ENCODE peak calls at places on chromosomes 4 and X, in seven cellular contexts. Z is H1, I is HCT116, T is SK-N-SH, P is GM12878, B is K562, V is HepG2. O is an unnamed sample.
A peak's percentile ranks its signal among the peaks of the same experiment; 100 is the strongest.

GRCh38 chr4:127783026-127783769 is 1.1 kb downstream of the HSPA4L start:
- DNase-seq in Z (peak; percentile 48), I (peak; percentile 24), T (peak; percentile 46), P (no peak), B (peak; percentile 65), V (peak; percentile 77), O (no peak)

GRCh38 chrX:28126886-28127285 is 145.6 kb upstream of the DCAF8L1 start:
- DNase-seq in Z (no peak), I (no peak), T (no peak), P (no peak), B (no peak), V (no peak), O (no peak)

GRCh38 chrX:155048997-155049619 is 21.8 kb downstream of the CMC4 start:
- DNase-seq in Z (peak; percentile 68), I (no peak), T (peak; percentile 39), P (no peak), B (peak; percentile 58), V (peak; percentile 35), O (no peak)

GRCh38 chr4:124635331-124635730 is 77.2 kb downstream of the ANKRD50 start:
- DNase-seq in Z (no peak), I (no peak), T (no peak), P (no peak), B (no peak), V (no peak), O (no peak)

GRCh38 chr4:41913509-41913908 is 21.7 kb upstream of the TMEM33 start:
- DNase-seq in Z (no peak), I (peak; percentile 51), T (no peak), P (no peak), B (no peak), V (no peak), O (no peak)

GRCh38 chr4:6771229-6771671 is 11.3 kb upstream of the KIAA0232 start:
- DNase-seq in Z (no peak), I (no peak), T (no peak), P (no peak), B (no peak), V (no peak), O (no peak)

GRCh38 chrX:25650216-25650615 is 487.9 kb upstream of the MAGEB18 start:
- DNase-seq in Z (no peak), I (no peak), T (no peak), P (no peak), B (no peak), V (no peak), O (no peak)

GRCh38 chrX:108090474-108091265 is 672 bp downstream of the PSMD10 start:
- DNase-seq in Z (no peak), I (no peak), T (no peak), P (no peak), B (no peak), V (peak; percentile 13), O (no peak)

GRCh38 chrX:33133320-33133719 is 78.0 kb downstream of the DMD start:
- DNase-seq in Z (no peak), I (no peak), T (no peak), P (no peak), B (no peak), V (no peak), O (no peak)

GRCh38 chr4:134691915-134692314 is 490.3 kb upstream of the PABPC4L start:
- DNase-seq in Z (no peak), I (no peak), T (no peak), P (no peak), B (no peak), V (no peak), O (no peak)

GRCh38 chr4:108635070-108635655 is 14.8 kb downstream of the RPL34 start:
- DNase-seq in Z (no peak), I (no peak), T (no peak), P (no peak), B (no peak), V (no peak), O (no peak)

GRCh38 chrX:100731441-100732281 is at the start of gene SYTL4:
- DNase-seq in Z (peak; percentile 53), I (peak; percentile 7), T (peak; percentile 60), P (no peak), B (peak; percentile 38), V (no peak), O (no peak)

GRCh38 chrX:1673337-1673736 is 58.5 kb downstream of the ASMT start:
- DNase-seq in Z (peak; percentile 79), I (peak; percentile 46), T (peak; percentile 29), P (no peak), B (peak; percentile 19), V (peak; percentile 27), O (peak; percentile 25)

GRCh38 chr4:125360727-125361126 is 46.0 kb downstream of the FAT4 start:
- DNase-seq in Z (no peak), I (no peak), T (no peak), P (no peak), B (no peak), V (no peak), O (no peak)

GRCh38 chr4:127261476-127261875 is 371.3 kb upstream of the INTU start:
- DNase-seq in Z (no peak), I (no peak), T (no peak), P (no peak), B (no peak), V (no peak), O (no peak)

GRCh38 chrX:79601336-79602131 is 234.4 kb upstream of the ITM2A start:
- DNase-seq in Z (no peak), I (no peak), T (no peak), P (no peak), B (no peak), V (no peak), O (no peak)

GRCh38 chr4:26867914-26868684 is 7.5 kb downstream of the STIM2 start:
- DNase-seq in Z (no peak), I (no peak), T (no peak), P (no peak), B (peak; percentile 20), V (no peak), O (no peak)

GRCh38 chr4:60683357-60683756 is 516.8 kb upstream of the ADGRL3 start:
- DNase-seq in Z (no peak), I (no peak), T (no peak), P (no peak), B (no peak), V (no peak), O (no peak)

GRCh38 chr4:107548211-107548905 is 171.7 kb downstream of the PAPSS1 start:
- DNase-seq in Z (no peak), I (no peak), T (no peak), P (no peak), B (no peak), V (no peak), O (no peak)

GRCh38 chr4:137531951-137532868 is at the start of gene PCDH18:
- DNase-seq in Z (peak; percentile 68), I (no peak), T (peak; percentile 59), P (peak; percentile 15), B (no peak), V (no peak), O (no peak)

DNA sequence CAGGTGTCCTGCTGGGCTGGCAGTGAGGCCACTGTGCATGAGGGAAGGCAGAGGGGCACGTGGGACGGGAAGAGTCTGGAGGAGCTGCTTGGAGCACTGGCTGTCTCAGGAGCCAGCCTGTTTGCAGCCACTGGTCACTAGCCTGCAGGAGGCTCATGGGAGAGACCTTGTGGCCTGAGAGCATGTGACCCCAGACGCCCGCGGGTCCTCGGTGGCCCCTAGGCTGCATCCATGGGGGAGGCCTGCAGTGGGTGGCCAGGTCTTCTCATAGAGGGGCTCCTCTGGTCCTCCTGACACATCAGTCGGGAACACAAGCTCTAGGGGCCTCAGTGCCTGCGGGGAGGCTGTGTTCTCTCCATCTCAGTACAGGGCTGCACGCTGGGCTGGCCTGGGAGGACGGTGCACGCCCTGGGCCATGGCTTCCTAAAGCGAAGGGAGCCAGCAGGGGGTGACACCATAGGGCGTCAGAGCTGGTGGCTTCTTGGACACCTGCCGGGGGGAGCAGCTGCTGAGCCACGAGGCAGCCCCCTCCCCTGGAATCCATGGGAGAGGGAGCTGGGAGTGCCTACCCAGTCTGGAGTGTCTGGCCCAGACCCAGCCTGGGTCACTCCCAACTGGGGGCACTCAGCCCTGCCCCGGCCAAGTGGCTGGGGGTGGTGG is 12.3 kb downstream of the NAT8L start:
- DNase-seq in Z (peak; percentile 46), I (no peak), T (no peak), P (no peak), B (no peak), V (no peak), O (no peak)
- H3K27ac ChIP-seq in Z (no peak overlapping the region), I (no peak overlapping the region), T (no peak overlapping the region), P (no peak overlapping the region), B (no peak overlapping the region), V (peak overlapping the region; percentile 45), O (no peak overlapping the region)

DNA sequence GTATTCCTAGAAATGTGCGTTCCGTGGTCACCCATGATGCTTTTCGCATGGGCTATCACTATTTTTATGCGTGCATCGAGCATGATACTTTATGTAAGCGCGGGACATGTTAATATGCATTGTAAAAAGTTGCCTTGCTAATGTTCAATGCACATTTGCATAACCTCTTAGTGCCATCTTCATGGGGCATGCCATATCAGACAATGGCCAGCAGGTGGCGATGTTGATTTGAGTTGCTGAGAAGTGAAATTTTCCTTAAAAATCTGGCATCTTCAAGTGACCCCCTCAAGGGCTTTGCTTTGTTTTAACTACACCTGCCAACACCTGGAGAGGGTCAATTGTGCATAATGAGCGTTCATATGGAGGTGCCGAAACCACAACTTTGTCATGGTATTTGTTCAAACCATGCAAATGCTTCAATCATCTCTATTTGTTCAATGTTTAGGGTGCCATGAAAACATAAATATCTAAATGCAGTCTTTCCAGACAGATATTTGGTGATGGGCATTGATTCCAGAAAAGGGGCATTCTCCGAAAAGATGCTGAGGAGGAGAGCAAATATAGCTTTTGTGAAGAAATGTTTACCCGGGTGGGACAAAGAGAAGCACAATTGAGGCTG is 833.9 kb upstream of the PRKX start:
- DNase-seq in Z (peak; percentile 52), I (peak; percentile 16), T (peak; percentile 20), P (peak; percentile 5), B (peak; percentile 15), V (peak; percentile 8), O (peak; percentile 22)
- TF ChIP-seq SIN3A in Z (no peak), I (no peak), T (no peak), P (no peak), B (no peak), V (no peak), O (no peak)

GRCh38 chrX:118536687-118537461 is 41.3 kb downstream of the DOCK11 start:
- DNase-seq in Z (no peak), I (no peak), T (peak; percentile 18), P (peak; percentile 33), B (no peak), V (no peak), O (no peak)
- H3K27ac ChIP-seq in Z (no peak overlapping the region), I (no peak overlapping the region), T (peak overlapping the region; percentile 63), P (peak overlapping the region; percentile 85), B (peak overlapping the region; percentile 36), V (no peak overlapping the region), O (no peak overlapping the region)

GRCh38 chr4:87041142-87041541 is 106.3 kb downstream of the AFF1 start:
- DNase-seq in Z (no peak), I (no peak), T (no peak), P (no peak), B (no peak), V (no peak), O (no peak)
- TF ChIP-seq SIN3A in Z (no peak), I (no peak), T (no peak), P (no peak), B (no peak), V (no peak), O (no peak)

GRCh38 chr4:184504385-184504784 is 30.0 kb upstream of the IRF2 start:
- DNase-seq in Z (no peak), I (no peak), T (no peak), P (no peak), B (no peak), V (no peak), O (no peak)
- H3K27ac ChIP-seq in Z (no peak overlapping the region), I (no peak overlapping the region), T (no peak overlapping the region), P (no peak overlapping the region), B (no peak overlapping the region), V (no peak overlapping the region), O (no peak overlapping the region)